ENCODE peak calls at places on chromosomes 2 and 18, in six cellular contexts. I, F, W, Y, K and U are unnamed samples.

GRCh38 chr2:67216881-67217280 is 180.3 kb upstream of the ETAA1 start:
- DNase-seq in I (no peak), Y (no peak), K (no peak), W (no peak), F (no peak), U (no peak)

GRCh38 chr2:147491491-147491890 is 353.3 kb upstream of the ACVR2A start:
- DNase-seq in F (no peak), K (no peak), Y (no peak), I (no peak), W (no peak), U (no peak)

GRCh38 chr2:127641846-127642510 is 4.0 kb upstream of the GPR17 start:
- DNase-seq in W (no peak), Y (no peak), I (no peak), K (no peak), F (no peak), U (no peak)

GRCh38 chr2:190999949-191000665 is 13.9 kb downstream of the STAT1 start:
- DNase-seq in Y (no peak), I (no peak), K (no peak), F (no peak), W (no peak), U (no peak)

GRCh38 chr2:150085478-150085877 is 402.0 kb downstream of the RND3 start:
- DNase-seq in F (no peak), W (no peak), Y (no peak), I (no peak), K (no peak), U (no peak)

GRCh38 chr2:44430340-44430739 is 68.6 kb downstream of the CAMKMT start:
- DNase-seq in F (no peak), W (no peak), K (no peak), Y (no peak), I (no peak), U (no peak)

GRCh38 chr2:219001577-219002394 is 8.6 kb upstream of the CRYBA2 start:
- DNase-seq in Y (no peak), W (no peak), F (no peak), K (no peak), I (peak; percentile 88), U (peak; percentile 65)

GRCh38 chr2:40169430-40169829 is 282.5 kb downstream of the SLC8A1 start:
- DNase-seq in F (no peak), I (no peak), W (peak; percentile 9), K (no peak), Y (no peak), U (no peak)

GRCh38 chr2:235230809-235231601 is 262.8 kb upstream of the AGAP1 start:
- DNase-seq in W (no peak), F (no peak), Y (no peak), I (no peak), K (no peak), U (no peak)

DNA sequence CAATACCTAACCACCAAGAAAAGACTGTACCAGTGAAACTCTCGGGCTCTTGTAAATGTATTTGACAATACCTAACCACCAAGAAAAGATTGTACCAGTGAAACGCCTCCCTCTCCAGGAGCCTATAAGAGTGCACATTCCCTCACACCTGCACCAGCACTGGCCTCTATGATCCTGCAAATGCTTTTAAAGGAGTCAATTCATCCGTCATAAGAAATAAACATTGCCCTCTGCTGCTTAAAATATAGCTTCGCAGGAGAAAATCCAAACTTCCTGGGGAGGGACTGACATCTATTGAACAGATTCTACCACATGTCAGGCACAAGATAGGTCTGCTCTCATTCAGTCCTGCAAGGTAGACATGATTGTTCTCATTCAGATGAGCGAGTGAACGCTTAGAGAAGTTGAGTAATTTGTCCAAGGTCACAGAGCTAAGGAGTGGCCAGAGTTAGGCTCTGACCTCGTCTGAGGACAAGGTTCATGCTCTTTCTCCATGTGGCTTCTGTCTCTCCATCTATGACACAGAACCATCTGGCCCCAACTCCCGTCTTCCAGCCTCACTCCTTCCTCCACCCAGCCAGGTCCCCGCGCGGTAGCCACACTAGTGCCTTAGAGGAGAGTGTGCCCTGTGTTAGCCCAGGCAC is 38.7 kb downstream of the MCFD2 start:
- DNase-seq in K (no peak), W (peak; percentile 88), Y (peak; percentile 50), I (no peak), F (no peak), U (no peak)
- TF ChIP-seq CTCF in K (peak; percentile 48), W (peak; percentile 58), Y (no peak), I (peak; percentile 28), F (peak; percentile 73), U (peak; percentile 3)

GRCh38 chr2:116987447-116987846 is 827.0 kb upstream of the DDX18 start:
- DNase-seq in W (no peak), Y (no peak), K (no peak), F (no peak), I (no peak), U (no peak)
- TF ChIP-seq CTCF in W (no peak), Y (no peak), K (no peak), F (no peak), I (no peak), U (no peak)

GRCh38 chr2:677056-677949 is at the start of gene TMEM18:
- DNase-seq in F (peak; percentile 96), W (peak; percentile 98), I (peak; percentile 92), Y (peak; percentile 94), K (no peak), U (peak; percentile 88)
- TF ChIP-seq CTCF in F (peak; percentile 50), W (peak; percentile 41), I (peak; percentile 38), Y (peak; percentile 25), K (no peak), U (peak; percentile 30)

DNA sequence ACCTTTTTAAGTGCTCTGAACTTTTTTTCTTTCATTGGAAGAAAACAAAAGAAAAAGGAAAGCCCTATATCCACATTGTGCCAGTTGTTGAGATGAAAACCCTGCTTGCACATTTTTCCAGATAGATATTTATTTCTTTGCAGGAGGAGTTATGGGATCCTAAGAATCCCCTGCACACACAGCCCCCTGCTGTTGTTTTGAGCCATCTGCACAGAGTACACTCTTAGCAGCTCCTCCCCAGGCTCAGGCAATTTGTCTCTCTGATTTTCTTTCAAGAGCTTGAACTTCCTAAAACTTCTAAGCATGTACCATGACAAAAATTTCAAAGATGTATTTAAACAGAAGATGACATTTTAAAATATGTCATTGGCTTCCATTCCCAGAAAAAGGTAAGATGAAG is 436.9 kb downstream of the METTL4 start:
- DNase-seq in K (no peak), Y (no peak), I (no peak), F (no peak), W (no peak), U (no peak)
- TF ChIP-seq CTCF in K (no peak), Y (no peak), I (no peak), F (no peak), W (peak; percentile 16), U (no peak)

DNA sequence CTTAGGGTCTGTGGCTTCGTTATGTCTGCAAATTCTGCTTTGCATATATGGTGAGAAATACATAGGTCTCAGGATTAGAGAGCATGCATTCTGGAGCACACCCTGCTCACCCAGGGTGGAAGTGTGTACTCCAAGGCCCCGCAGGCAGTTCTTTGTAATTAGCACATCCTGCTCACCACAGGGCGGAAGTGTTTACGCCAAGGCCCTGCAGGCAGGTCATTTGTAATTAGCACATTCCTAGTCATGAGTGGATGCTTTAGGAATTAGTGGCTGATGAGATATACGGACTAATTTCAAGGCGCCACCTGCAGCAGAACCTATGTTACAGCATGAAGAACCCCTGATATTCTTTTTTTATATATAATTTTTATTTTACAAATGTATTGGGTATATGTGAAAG is 4.2 kb downstream of the ALLC start:
- DNase-seq in K (no peak), W (no peak), I (peak; percentile 15), Y (no peak), F (no peak), U (no peak)
- TF ChIP-seq CTCF in K (no peak), W (no peak), I (no peak), Y (no peak), F (no peak), U (no peak)

DNA sequence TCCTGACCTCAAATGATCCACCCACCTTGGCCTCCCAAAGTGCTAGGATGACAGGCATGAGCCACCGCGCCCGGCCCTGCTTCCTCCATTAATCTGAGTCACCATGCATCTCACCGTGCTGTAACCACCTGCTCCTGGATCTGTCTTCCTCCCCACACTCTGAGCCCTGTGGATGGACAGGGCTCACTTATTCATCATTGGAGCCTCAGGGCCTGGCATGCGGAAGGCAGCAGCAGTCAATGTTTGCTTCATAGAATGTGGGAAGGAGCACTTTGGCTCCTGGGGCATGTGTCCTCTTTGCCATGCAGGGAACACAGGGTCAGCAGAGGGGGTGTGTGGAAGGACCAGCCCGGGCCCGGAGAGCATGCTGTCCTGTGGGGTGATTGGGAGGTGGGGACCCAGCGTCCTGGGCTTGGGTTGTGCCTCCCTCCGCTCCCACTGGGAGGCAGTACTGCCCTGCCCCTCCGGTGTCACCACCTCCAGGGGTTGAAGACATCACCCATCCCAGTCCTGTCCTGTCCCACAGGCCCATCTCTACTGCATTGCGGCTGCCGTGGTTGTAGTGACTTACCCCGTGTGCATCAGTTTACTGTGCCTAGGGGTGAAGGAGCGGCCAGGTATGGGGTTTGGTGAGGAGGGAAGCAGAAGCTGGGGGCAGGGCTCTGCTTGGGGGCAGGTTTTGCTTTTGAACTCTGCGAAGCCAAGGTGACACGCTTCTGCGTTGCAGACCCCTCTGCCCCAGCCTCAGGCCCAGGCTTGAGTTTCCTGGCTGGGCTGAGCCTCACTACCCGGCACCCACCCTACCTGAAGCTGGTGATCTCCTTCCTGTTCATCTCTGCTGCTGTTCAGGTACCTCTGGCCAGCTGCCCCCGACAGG is 11.5 kb downstream of the MFSD2B start:
- DNase-seq in W (no peak), Y (no peak), I (no peak), F (no peak), K (no peak), U (no peak)
- TF ChIP-seq CTCF in W (peak; percentile 20), Y (peak; percentile 38), I (no peak), F (no peak), K (no peak), U (peak; percentile 30)

GRCh38 chr2:56133931-56134629 is 49.7 kb upstream of the CCDC85A start:
- DNase-seq in W (no peak), K (no peak), I (no peak), Y (no peak), F (no peak), U (no peak)

GRCh38 chr2:56134861-56135260 is 48.9 kb upstream of the CCDC85A start:
- DNase-seq in W (no peak), Y (no peak), I (no peak), F (no peak), K (no peak), U (no peak)

GRCh38 chr2:56133441-56133840 is 50.3 kb upstream of the CCDC85A start:
- DNase-seq in Y (no peak), F (no peak), I (no peak), W (no peak), K (no peak), U (no peak)

GRCh38 chr2:56130463-56131070 is 53.2 kb upstream of the CCDC85A start:
- DNase-seq in I (no peak), K (no peak), W (peak; percentile 43), Y (peak; percentile 27), F (no peak), U (no peak)

DNA sequence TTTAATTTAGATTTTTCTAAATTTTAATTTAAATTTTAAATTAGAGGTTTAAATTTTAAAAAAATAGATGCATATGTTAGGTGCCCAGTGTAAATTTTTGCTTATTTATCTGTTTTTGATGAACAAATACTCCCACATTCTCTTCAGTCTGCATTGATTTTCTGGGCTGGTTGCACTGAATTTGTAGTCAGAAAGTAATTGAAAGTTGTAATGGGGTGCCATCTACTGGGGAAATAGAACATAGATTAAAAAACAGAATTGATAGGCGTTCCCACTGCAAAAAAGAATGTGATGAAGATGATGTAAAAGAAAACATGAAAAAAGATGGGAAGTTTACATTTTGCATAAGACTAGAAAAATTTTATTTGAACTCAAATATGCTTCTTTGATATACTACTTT is 51.7 kb upstream of the CCDC85A start:
- DNase-seq in W (peak; percentile 52), Y (peak; percentile 13), I (no peak), F (no peak), K (no peak), U (peak; percentile 31)
- TF ChIP-seq CTCF in W (peak; percentile 44), Y (peak; percentile 65), I (no peak), F (peak; percentile 54), K (peak; percentile 36), U (peak; percentile 12)

GRCh38 chr2:32926708-32927084 is 20.1 kb upstream of the LTBP1 start:
- DNase-seq in W (peak; percentile 53), K (no peak), Y (no peak), I (no peak), F (no peak), U (no peak)
- TF ChIP-seq CTCF in W (no peak), K (no peak), Y (no peak), I (no peak), F (no peak), U (no peak)